ENCODE peak calls at places on chromosomes 6 and 20, in ten cellular contexts. R is stimulated activated CD4-positive, alpha-beta T cell treated with anti-CD3 and anti-CD28 coated beads, TNF-alpha, amount 100 ng/mL, for 24 hours; Q is HTR-8/SVneo; H is COLO829; B is SW 1271; F is pons; I is fibroblast of mammary gland; W is GF-D8; X is iPS-NIHi11; C is activated T-cell treated with anti-CD3 and anti-CD28 coated beads for 4 hours. K is an unnamed sample.

GRCh38 chr6:137387365-137387764 is 106.8 kb downstream of the OLIG3 start:
- DNase-seq in R (no peak), Q (no peak), H (no peak), B (no peak), F (no peak), I (no peak), W (no peak), X (peak; percentile 11), C (no peak), K (no peak)

GRCh38 chr6:3046295-3046694 is 22.0 kb upstream of the RIPK1 start:
- DNase-seq in R (no peak), Q (no peak), H (no peak), B (no peak), F (no peak), I (no peak), W (no peak), X (no peak), C (no peak), K (no peak)

GRCh38 chr20:48739395-48740268 is 88.2 kb downstream of the PREX1 start:
- DNase-seq in R (peak; percentile 25), Q (no peak), H (no peak), B (no peak), F (no peak), I (no peak), W (no peak), X (no peak), C (no peak), K (peak; percentile 53)

GRCh38 chr20:56393133-56393472 is 658 bp downstream of the CSTF1 start:
- DNase-seq in R (no peak), Q (no peak), H (no peak), B (no peak), F (no peak), I (no peak), W (no peak), X (no peak), C (no peak), K (no peak)

GRCh38 chr6:140774080-140774505 is 1358.6 kb upstream of the GJE1 start:
- DNase-seq in R (no peak), Q (peak; percentile 11), H (peak; percentile 45), B (no peak), F (no peak), I (peak; percentile 89), W (no peak), X (no peak), C (no peak), K (peak; percentile 18)

GRCh38 chr6:130888246-130888645 is 61.0 kb downstream of the SMLR1 start:
- DNase-seq in R (no peak), Q (no peak), H (no peak), B (no peak), F (peak; percentile 81), I (no peak), W (no peak), X (no peak), C (no peak), K (no peak)

GRCh38 chr20:30486103-30486478 is 771.4 kb upstream of the DEFB115 start:
- DNase-seq in R (no peak), Q (no peak), H (no peak), B (no peak), F (no peak), I (no peak), W (no peak), X (peak; percentile 1), C (no peak), K (no peak)

GRCh38 chr20:23245553-23246128 is 105.0 kb upstream of the NXT1 start:
- DNase-seq in R (no peak), Q (no peak), H (no peak), B (no peak), F (peak; percentile 30), I (peak; percentile 49), W (peak; percentile 65), X (peak; percentile 76), C (no peak), K (peak; percentile 31)

GRCh38 chr6:152954443-152954842 is 28.4 kb downstream of the FBXO5 start:
- DNase-seq in R (no peak), Q (no peak), H (no peak), B (no peak), F (no peak), I (no peak), W (peak; percentile 8), X (no peak), C (no peak), K (no peak)

GRCh38 chr6:145629478-145629877 is 105.8 kb downstream of the EPM2A start:
- DNase-seq in R (no peak), Q (no peak), H (no peak), B (no peak), F (no peak), I (no peak), W (no peak), X (no peak), C (no peak), K (no peak)